ENCODE peak calls at places on chromosomes 16 and 17, in six cellular contexts. Q, T, S, P, D and G are unnamed samples.

GRCh38 chr17:19249681-19250080 is 12.5 kb downstream of the EPN2 start:
- DNase-seq in D (no peak), S (no peak), P (no peak), T (no peak), Q (no peak), G (no peak)

GRCh38 chr16:67302076-67302475 is 22.7 kb downstream of the PLEKHG4 start:
- DNase-seq in D (no peak), T (no peak), P (no peak), S (no peak), Q (no peak), G (no peak)

GRCh38 chr17:73630531-73630930 is 13.7 kb downstream of the SDK2 start:
- DNase-seq in S (no peak), Q (no peak), P (no peak), T (no peak), D (peak), G (no peak)

GRCh38 chr17:4822835-4823234 is 10.3 kb upstream of the MINK1 start:
- DNase-seq in S (no peak), T (no peak), Q (no peak), D (no peak), P (no peak), G (no peak)

GRCh38 chr17:78998311-78999055 is 11.1 kb downstream of the CANT1 start:
- DNase-seq in Q (no peak), D (no peak), P (no peak), T (no peak), S (no peak), G (peak)

GRCh38 chr16:14600164-14600563 is 29.9 kb downstream of the PARN start:
- DNase-seq in S (no peak), T (peak), D (no peak), Q (peak), P (peak), G (peak)

GRCh38 chr17:47884905-47885735 is 10.9 kb upstream of the SP2 start:
- DNase-seq in P (peak), S (no peak), Q (no peak), T (no peak), D (no peak), G (no peak)

GRCh38 chr16:82653550-82654511 is 27.1 kb downstream of the CDH13 start:
- DNase-seq in S (peak), P (peak), D (no peak), T (peak), Q (peak), G (no peak)

GRCh38 chr16:81366316-81366932 is 51.7 kb downstream of the GAN start:
- DNase-seq in P (peak), S (no peak), T (peak), Q (peak), D (peak), G (peak)

GRCh38 chr16:31090540-31090939 is 1.8 kb upstream of the PRSS53 start:
- DNase-seq in P (peak), Q (no peak), D (no peak), S (no peak), T (peak), G (no peak)

GRCh38 chr17:82791532-82791931 is 39.7 kb downstream of the TBCD start:
- DNase-seq in Q (peak), S (no peak), D (no peak), P (no peak), T (peak), G (no peak)

GRCh38 chr16:58123896-58124600 is 5.1 kb downstream of the CFAP20 start:
- DNase-seq in Q (no peak), P (no peak), T (no peak), D (no peak), S (no peak), G (no peak)

GRCh38 chr17:34556384-34556783 is 23.0 kb upstream of the TMEM132E start:
- DNase-seq in T (peak), P (peak), Q (no peak), D (no peak), S (no peak), G (no peak)

GRCh38 chr16:17768257-17768656 is 297.5 kb upstream of the XYLT1 start:
- DNase-seq in D (no peak), Q (peak), T (peak), S (no peak), P (no peak), G (no peak)

GRCh38 chr17:40577611-40578065 is 12.4 kb upstream of the CCR7 start:
- DNase-seq in D (no peak), T (no peak), Q (no peak), S (no peak), P (no peak), G (no peak)

GRCh38 chr17:81519284-81520020 is 6.9 kb upstream of the ACTG1 start:
- DNase-seq in Q (no peak), D (no peak), S (peak), T (no peak), P (peak), G (no peak)

GRCh38 chr17:48011405-48012150 is 26.0 kb downstream of the COPZ2 start:
- DNase-seq in Q (peak), D (no peak), P (peak), S (peak), T (peak), G (peak)

GRCh38 chr17:79549111-79549915 is 61.5 kb downstream of the RBFOX3 start:
- DNase-seq in T (no peak), Q (no peak), S (no peak), P (no peak), D (no peak), G (peak)

GRCh38 chr17:39240631-39241030 is 14.9 kb upstream of the STAC2 start:
- DNase-seq in S (no peak), Q (no peak), D (no peak), T (no peak), P (no peak), G (no peak)

GRCh38 chr16:64211306-64211705 is 910.6 kb downstream of the CDH11 start:
- DNase-seq in D (no peak), Q (no peak), S (no peak), P (no peak), T (no peak), G (no peak)

GRCh38 chr16:11836653-11837244 is 14.6 kb downstream of the RSL1D1 start:
- DNase-seq in Q (peak), S (no peak), P (no peak), T (peak), D (no peak), G (peak)

GRCh38 chr17:47243737-47244598 is 9.7 kb upstream of the ITGB3 start:
- DNase-seq in T (no peak), D (no peak), S (no peak), Q (no peak), P (no peak), G (no peak)